ENCODE peak calls at places on chromosomes 16 and 17, in eight cellular contexts. One of them, this sample, is unnamed.
A peak's percentile ranks its signal among the peaks of the same experiment; 100 is the strongest.

GRCh38 chr16:17205279-17206139 is 265.3 kb downstream of the XYLT1 start:
- DNase-seq in endothelial cell of umbilical vein: no peak
- DNase-seq in tibial nerve: no peak
- DNase-seq in endodermal cell: peak; percentile 71
- DNase-seq in right lobe of liver: no peak
- DNase-seq in fibroblast of lung: peak; percentile 57
- DNase-seq in mesenchymal stem cell: no peak
- DNase-seq in OCI-LY7: no peak
- DNase-seq in this sample: no peak

GRCh38 chr17:63647936-63648335 is 25.7 kb downstream of the MAP3K3 start:
- DNase-seq in endodermal cell: peak; percentile 71
- DNase-seq in tibial nerve: no peak
- DNase-seq in right lobe of liver: no peak
- DNase-seq in endothelial cell of umbilical vein: no peak
- DNase-seq in fibroblast of lung: peak; percentile 32
- DNase-seq in OCI-LY7: no peak
- DNase-seq in mesenchymal stem cell: no peak
- DNase-seq in this sample: no peak

GRCh38 chr17:59641799-59642484 is 22.2 kb downstream of the CLTC start:
- DNase-seq in OCI-LY7: peak; percentile 88
- DNase-seq in right lobe of liver: no peak
- DNase-seq in tibial nerve: no peak
- DNase-seq in endodermal cell: no peak
- DNase-seq in fibroblast of lung: peak; percentile 20
- DNase-seq in endothelial cell of umbilical vein: no peak
- DNase-seq in mesenchymal stem cell: no peak
- DNase-seq in this sample: no peak

GRCh38 chr17:50708050-50709000 is 611 bp upstream of the ANKRD40 start:
- DNase-seq in endothelial cell of umbilical vein: peak; percentile 56
- DNase-seq in mesenchymal stem cell: peak; percentile 43
- DNase-seq in fibroblast of lung: no peak
- DNase-seq in tibial nerve: no peak
- DNase-seq in right lobe of liver: no peak
- DNase-seq in endodermal cell: peak; percentile 52
- DNase-seq in OCI-LY7: peak; percentile 50
- DNase-seq in this sample: no peak

GRCh38 chr17:29760279-29760721 is 137.6 kb upstream of the CORO6 start:
- DNase-seq in right lobe of liver: no peak
- DNase-seq in OCI-LY7: peak; percentile 67
- DNase-seq in mesenchymal stem cell: peak; percentile 58
- DNase-seq in endothelial cell of umbilical vein: peak; percentile 57
- DNase-seq in tibial nerve: no peak
- DNase-seq in fibroblast of lung: peak; percentile 68
- DNase-seq in endodermal cell: no peak
- DNase-seq in this sample: peak; percentile 33

GRCh38 chr17:64373722-64374121 is 16.9 kb downstream of the PECAM1 start:
- DNase-seq in OCI-LY7: no peak
- DNase-seq in tibial nerve: no peak
- DNase-seq in endodermal cell: no peak
- DNase-seq in mesenchymal stem cell: no peak
- DNase-seq in right lobe of liver: no peak
- DNase-seq in endothelial cell of umbilical vein: no peak
- DNase-seq in fibroblast of lung: no peak
- DNase-seq in this sample: no peak

GRCh38 chr16:15996432-15997109 is 47.2 kb downstream of the ABCC1 start:
- DNase-seq in endothelial cell of umbilical vein: peak; percentile 89
- DNase-seq in fibroblast of lung: peak; percentile 91
- DNase-seq in tibial nerve: peak; percentile 65
- DNase-seq in mesenchymal stem cell: peak; percentile 93
- DNase-seq in endodermal cell: no peak
- DNase-seq in OCI-LY7: no peak
- DNase-seq in right lobe of liver: no peak
- DNase-seq in this sample: peak; percentile 79

GRCh38 chr16:75471723-75472634 is 7.5 kb upstream of the TMEM170A start:
- DNase-seq in right lobe of liver: peak; percentile 64
- DNase-seq in endodermal cell: peak; percentile 78
- DNase-seq in mesenchymal stem cell: peak; percentile 72
- DNase-seq in endothelial cell of umbilical vein: peak; percentile 67
- DNase-seq in fibroblast of lung: peak; percentile 44
- DNase-seq in tibial nerve: peak; percentile 67
- DNase-seq in OCI-LY7: peak; percentile 58
- DNase-seq in this sample: peak; percentile 63

DNA sequence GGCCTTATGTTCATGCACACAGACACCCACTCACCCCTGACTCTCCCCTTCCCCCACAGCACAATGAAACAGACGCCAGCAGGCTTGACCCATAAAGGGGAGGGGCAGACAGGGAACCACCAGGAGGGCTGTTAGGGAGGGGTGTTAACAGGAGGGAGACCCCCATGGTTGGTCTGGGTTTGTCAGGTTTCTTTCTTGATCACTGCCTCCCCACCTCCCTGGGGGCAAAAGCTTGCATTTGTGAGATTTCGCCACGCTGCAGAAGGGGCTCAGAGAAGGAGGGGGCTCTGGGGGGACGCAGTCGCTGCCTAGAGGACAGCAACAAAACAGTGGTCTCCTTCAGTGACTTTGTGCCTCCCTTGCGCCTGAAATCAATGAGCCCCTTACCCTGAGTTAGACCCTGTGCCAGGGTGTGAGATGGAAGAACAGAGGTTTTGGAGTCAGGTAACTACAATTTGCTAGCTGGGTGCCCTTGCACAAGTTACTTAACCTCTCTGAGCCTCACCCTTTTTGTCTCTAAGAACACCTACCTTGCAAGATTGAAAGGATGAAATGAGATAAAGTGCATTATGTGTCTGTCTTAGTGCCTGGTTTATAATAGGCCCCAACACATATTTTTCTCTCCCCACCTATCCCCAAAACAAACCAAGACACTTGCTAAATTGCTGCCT is 9.7 kb downstream of the RND2 start:
- DNase-seq in endodermal cell: peak; percentile 66
- DNase-seq in right lobe of liver: no peak
- DNase-seq in OCI-LY7: no peak
- DNase-seq in fibroblast of lung: no peak
- DNase-seq in mesenchymal stem cell: no peak
- DNase-seq in tibial nerve: no peak
- DNase-seq in endothelial cell of umbilical vein: no peak
- DNase-seq in this sample: no peak
- H3K4me3 ChIP-seq in endodermal cell: no peak overlapping the region
- H3K4me3 ChIP-seq in right lobe of liver: no peak overlapping the region
- H3K4me3 ChIP-seq in OCI-LY7: no peak overlapping the region
- H3K4me3 ChIP-seq in fibroblast of lung: no peak overlapping the region
- H3K4me3 ChIP-seq in mesenchymal stem cell: no peak overlapping the region
- H3K4me3 ChIP-seq in tibial nerve: no peak overlapping the region
- H3K4me3 ChIP-seq in endothelial cell of umbilical vein: no peak overlapping the region
- H3K4me3 ChIP-seq in this sample: no peak overlapping the region

GRCh38 chr17:17840751-17841591 is 4.2 kb upstream of the SREBF1 start:
- DNase-seq in mesenchymal stem cell: peak; percentile 80
- DNase-seq in fibroblast of lung: peak; percentile 46
- DNase-seq in endodermal cell: peak; percentile 67
- DNase-seq in right lobe of liver: no peak
- DNase-seq in OCI-LY7: peak; percentile 22
- DNase-seq in tibial nerve: peak; percentile 65
- DNase-seq in endothelial cell of umbilical vein: peak; percentile 21
- DNase-seq in this sample: peak; percentile 28

GRCh38 chr17:17841620-17842025 is 4.8 kb upstream of the SREBF1 start:
- DNase-seq in tibial nerve: no peak
- DNase-seq in endothelial cell of umbilical vein: no peak
- DNase-seq in OCI-LY7: no peak
- DNase-seq in mesenchymal stem cell: peak; percentile 57
- DNase-seq in right lobe of liver: peak; percentile 81
- DNase-seq in fibroblast of lung: no peak
- DNase-seq in endodermal cell: peak; percentile 73
- DNase-seq in this sample: no peak

GRCh38 chr17:17844079-17844478 is 7.3 kb upstream of the SREBF1 start:
- DNase-seq in fibroblast of lung: no peak
- DNase-seq in tibial nerve: no peak
- DNase-seq in endodermal cell: peak; percentile 55
- DNase-seq in endothelial cell of umbilical vein: no peak
- DNase-seq in right lobe of liver: no peak
- DNase-seq in OCI-LY7: no peak
- DNase-seq in mesenchymal stem cell: no peak
- DNase-seq in this sample: no peak

GRCh38 chr17:17843096-17843495 is 6.3 kb upstream of the SREBF1 start:
- DNase-seq in endodermal cell: peak; percentile 61
- DNase-seq in OCI-LY7: no peak
- DNase-seq in right lobe of liver: no peak
- DNase-seq in endothelial cell of umbilical vein: no peak
- DNase-seq in fibroblast of lung: no peak
- DNase-seq in mesenchymal stem cell: no peak
- DNase-seq in tibial nerve: no peak
- DNase-seq in this sample: no peak

DNA sequence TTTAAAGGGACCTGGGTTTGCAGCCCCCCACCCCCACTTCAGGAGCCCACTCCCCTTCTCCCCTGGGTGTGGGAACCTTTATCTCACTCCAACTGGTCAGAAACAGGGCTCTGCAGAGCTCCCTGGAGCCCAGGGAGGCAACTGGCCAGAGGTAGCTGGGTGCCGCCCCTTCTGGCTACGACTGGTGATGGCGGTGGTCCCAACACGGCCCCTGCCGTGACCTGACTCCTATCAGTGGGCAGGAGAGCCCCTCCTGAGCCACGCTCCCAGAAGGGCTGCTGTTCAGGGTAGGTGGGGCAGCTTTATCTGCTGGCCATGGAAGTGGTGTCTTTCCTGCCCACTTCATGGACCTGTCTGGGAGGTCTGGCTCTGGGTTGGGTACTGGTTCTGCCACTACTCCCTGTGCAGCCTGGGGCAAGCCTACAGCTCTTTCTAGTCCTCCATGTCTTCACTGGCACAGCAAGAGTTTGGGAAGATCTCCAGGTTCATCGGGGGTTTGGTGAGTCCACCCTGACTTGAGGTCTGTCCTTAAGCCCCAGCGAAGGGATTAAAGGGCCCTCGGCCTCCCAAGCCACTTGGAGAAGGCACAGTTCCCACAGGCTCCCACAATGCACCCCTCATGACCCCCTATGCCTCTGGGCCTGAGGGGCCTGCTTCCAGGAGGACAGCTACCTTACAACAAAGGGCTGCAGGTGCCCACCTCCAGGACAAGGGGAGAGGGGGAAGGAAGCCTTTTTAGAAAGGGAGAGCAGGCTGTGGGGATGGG is 5.5 kb upstream of the SREBF1 start:
- DNase-seq in OCI-LY7: no peak
- DNase-seq in endodermal cell: peak; percentile 59
- DNase-seq in fibroblast of lung: no peak
- DNase-seq in tibial nerve: no peak
- DNase-seq in endothelial cell of umbilical vein: no peak
- DNase-seq in mesenchymal stem cell: no peak
- DNase-seq in right lobe of liver: no peak
- DNase-seq in this sample: no peak
- H3K4me3 ChIP-seq in OCI-LY7: no peak overlapping the region
- H3K4me3 ChIP-seq in endodermal cell: no peak overlapping the region
- H3K4me3 ChIP-seq in fibroblast of lung: no peak overlapping the region
- H3K4me3 ChIP-seq in tibial nerve: no peak overlapping the region
- H3K4me3 ChIP-seq in endothelial cell of umbilical vein: no peak overlapping the region
- H3K4me3 ChIP-seq in mesenchymal stem cell: no peak overlapping the region
- H3K4me3 ChIP-seq in right lobe of liver: no peak overlapping the region
- H3K4me3 ChIP-seq in this sample: no peak overlapping the region

GRCh38 chr17:35540589-35541404 is 3.3 kb upstream of the SLFN12L start:
- DNase-seq in OCI-LY7: peak; percentile 27
- DNase-seq in mesenchymal stem cell: peak; percentile 53
- DNase-seq in fibroblast of lung: peak; percentile 15
- DNase-seq in endothelial cell of umbilical vein: peak; percentile 85
- DNase-seq in tibial nerve: peak; percentile 49
- DNase-seq in endodermal cell: no peak
- DNase-seq in right lobe of liver: peak; percentile 63
- DNase-seq in this sample: peak; percentile 36

GRCh38 chr17:35534694-35535093 is 2.8 kb downstream of the SLFN12L start:
- DNase-seq in endodermal cell: no peak
- DNase-seq in OCI-LY7: no peak
- DNase-seq in endothelial cell of umbilical vein: no peak
- DNase-seq in tibial nerve: no peak
- DNase-seq in right lobe of liver: no peak
- DNase-seq in fibroblast of lung: no peak
- DNase-seq in mesenchymal stem cell: no peak
- DNase-seq in this sample: no peak

GRCh38 chr17:35537569-35538209 is at the start of gene SLFN12L:
- DNase-seq in tibial nerve: no peak
- DNase-seq in endothelial cell of umbilical vein: peak; percentile 23
- DNase-seq in endodermal cell: no peak
- DNase-seq in OCI-LY7: no peak
- DNase-seq in fibroblast of lung: no peak
- DNase-seq in right lobe of liver: no peak
- DNase-seq in mesenchymal stem cell: peak; percentile 3
- DNase-seq in this sample: no peak

GRCh38 chr17:35539659-35540026 is 2.2 kb upstream of the SLFN12L start:
- DNase-seq in tibial nerve: no peak
- DNase-seq in endothelial cell of umbilical vein: no peak
- DNase-seq in OCI-LY7: no peak
- DNase-seq in fibroblast of lung: no peak
- DNase-seq in right lobe of liver: no peak
- DNase-seq in endodermal cell: no peak
- DNase-seq in mesenchymal stem cell: no peak
- DNase-seq in this sample: no peak

DNA sequence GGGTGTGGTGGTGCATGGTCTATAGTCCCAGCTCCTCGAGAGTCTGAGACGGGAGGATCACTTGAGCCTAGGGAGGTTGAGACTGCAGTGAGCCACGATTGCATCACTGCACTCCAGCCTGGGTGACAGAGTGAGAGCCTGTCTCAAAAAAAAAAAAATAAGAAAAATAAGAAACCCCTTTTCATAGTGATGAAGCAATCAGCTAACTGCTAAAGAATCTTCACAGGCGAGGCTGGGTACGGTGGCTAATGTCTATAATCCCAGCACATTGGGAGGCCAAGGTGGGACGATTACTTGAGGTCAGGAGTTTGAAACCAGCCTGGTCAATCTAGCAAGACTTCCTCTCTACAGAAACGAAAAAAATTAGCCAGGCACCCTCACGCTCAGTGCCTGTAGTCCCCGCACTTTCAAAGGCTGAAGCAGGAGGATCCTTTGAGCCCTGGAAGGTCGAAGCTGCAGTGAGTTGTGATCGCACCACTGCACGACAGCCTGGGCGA is 766 bp downstream of the SLFN12L start:
- DNase-seq in fibroblast of lung: no peak
- DNase-seq in endodermal cell: no peak
- DNase-seq in OCI-LY7: no peak
- DNase-seq in right lobe of liver: no peak
- DNase-seq in tibial nerve: no peak
- DNase-seq in mesenchymal stem cell: no peak
- DNase-seq in endothelial cell of umbilical vein: no peak
- DNase-seq in this sample: no peak
- H3K4me3 ChIP-seq in fibroblast of lung: no peak overlapping the region
- H3K4me3 ChIP-seq in endodermal cell: no peak overlapping the region
- H3K4me3 ChIP-seq in OCI-LY7: no peak overlapping the region
- H3K4me3 ChIP-seq in right lobe of liver: no peak overlapping the region
- H3K4me3 ChIP-seq in tibial nerve: no peak overlapping the region
- H3K4me3 ChIP-seq in mesenchymal stem cell: no peak overlapping the region
- H3K4me3 ChIP-seq in endothelial cell of umbilical vein: no peak overlapping the region
- H3K4me3 ChIP-seq in this sample: no peak overlapping the region

DNA sequence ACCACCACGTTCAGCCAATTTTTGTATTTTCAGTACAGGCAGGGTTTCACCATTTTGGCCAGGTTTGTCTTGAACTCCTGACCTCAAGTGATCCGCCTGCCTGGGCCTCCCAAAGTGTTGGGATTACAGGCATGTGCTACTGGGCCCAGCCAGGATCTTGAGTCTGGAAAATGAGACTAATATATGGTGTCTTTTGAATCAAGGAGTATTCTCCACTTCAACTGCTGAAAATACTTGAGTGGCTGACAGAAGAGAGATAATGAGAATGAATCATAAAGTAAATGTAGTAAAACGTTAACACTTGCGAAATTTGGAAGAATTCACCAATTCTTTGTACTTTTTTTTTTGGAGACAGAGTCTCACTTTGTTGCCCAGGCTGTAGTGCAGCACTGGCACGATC is 16.6 kb downstream of the SMYD4 start:
- DNase-seq in endothelial cell of umbilical vein: no peak
- DNase-seq in tibial nerve: no peak
- DNase-seq in endodermal cell: no peak
- DNase-seq in mesenchymal stem cell: peak; percentile 13
- DNase-seq in right lobe of liver: no peak
- DNase-seq in OCI-LY7: no peak
- DNase-seq in fibroblast of lung: peak; percentile 45
- DNase-seq in this sample: no peak
- H3K4me3 ChIP-seq in endothelial cell of umbilical vein: no peak overlapping the region
- H3K4me3 ChIP-seq in tibial nerve: no peak overlapping the region
- H3K4me3 ChIP-seq in endodermal cell: no peak overlapping the region
- H3K4me3 ChIP-seq in mesenchymal stem cell: no peak overlapping the region
- H3K4me3 ChIP-seq in right lobe of liver: no peak overlapping the region
- H3K4me3 ChIP-seq in OCI-LY7: no peak overlapping the region
- H3K4me3 ChIP-seq in fibroblast of lung: no peak overlapping the region
- H3K4me3 ChIP-seq in this sample: no peak overlapping the region